ENCODE peak calls at places on chromosomes 11 and 22, in eight cellular contexts. M is A549, R is EH, O is GM13977, G is NCI-H460, Z is Right ventricle myocardium superior, S is AG08396, K is T-helper 17 cell. T is an unnamed sample.

GRCh38 chr11:9384535-9385287 is at the start of gene IPO7:
- DNase-seq in M (peak; percentile 90), R (peak; percentile 93), O (peak; percentile 95), G (peak; percentile 82), Z (peak; percentile 95), S (peak; percentile 93), K (peak; percentile 78), T (peak; percentile 89)

GRCh38 chr11:32288276-32288675 is 147.1 kb downstream of the WT1 start:
- DNase-seq in M (no peak), R (no peak), O (no peak), G (no peak), Z (no peak), S (no peak), K (no peak), T (no peak)

GRCh38 chr11:116981216-116981887 is 116.9 kb downstream of the SIK3 start:
- DNase-seq in M (no peak), R (peak; percentile 62), O (no peak), G (no peak), Z (no peak), S (no peak), K (no peak), T (no peak)

GRCh38 chr22:35683560-35683959 is 34.1 kb upstream of the APOL5 start:
- DNase-seq in M (no peak), R (no peak), O (no peak), G (no peak), Z (no peak), S (no peak), K (no peak), T (no peak)

GRCh38 chr11:94866231-94866827 is 98.2 kb downstream of the AMOTL1 start:
- DNase-seq in M (no peak), R (no peak), O (no peak), G (no peak), Z (no peak), S (no peak), K (no peak), T (no peak)

GRCh38 chr11:10617551-10617950 is 49.1 kb upstream of the LYVE1 start:
- DNase-seq in M (no peak), R (no peak), O (no peak), G (no peak), Z (no peak), S (no peak), K (no peak), T (no peak)

GRCh38 chr22:42283288-42284229 is 13.1 kb upstream of the TCF20 start:
- DNase-seq in M (no peak), R (no peak), O (no peak), G (no peak), Z (no peak), S (peak; percentile 54), K (peak; percentile 32), T (no peak)

GRCh38 chr11:122656631-122657101 is 1.1 kb downstream of the UBASH3B start:
- DNase-seq in M (peak; percentile 60), R (peak; percentile 67), O (peak; percentile 40), G (no peak), Z (peak; percentile 64), S (peak; percentile 37), K (no peak), T (peak; percentile 46)

GRCh38 chr11:79768343-79768742 is 327.5 kb upstream of the TENM4 start:
- DNase-seq in M (no peak), R (no peak), O (no peak), G (no peak), Z (peak; percentile 45), S (no peak), K (no peak), T (no peak)

GRCh38 chr22:29251981-29252978 is 15.5 kb downstream of the RHBDD3 start:
- DNase-seq in M (no peak), R (no peak), O (no peak), G (no peak), Z (no peak), S (no peak), K (no peak), T (no peak)

GRCh38 chr11:84687433-84687832 is 939.7 kb downstream of the DLG2 start:
- DNase-seq in M (no peak), R (no peak), O (no peak), G (no peak), Z (no peak), S (no peak), K (no peak), T (no peak)

GRCh38 chr11:45777127-45777969 is 27.6 kb upstream of the SLC35C1 start:
- DNase-seq in M (no peak), R (peak; percentile 5), O (no peak), G (no peak), Z (no peak), S (no peak), K (no peak), T (no peak)

GRCh38 chr11:48307760-48308386 is 1.9 kb downstream of the OR4S1 start:
- DNase-seq in M (peak; percentile 35), R (peak; percentile 58), O (peak; percentile 47), G (peak; percentile 55), Z (peak; percentile 42), S (peak; percentile 52), K (peak; percentile 64), T (peak; percentile 55)

GRCh38 chr11:27183672-27184457 is 143.2 kb downstream of the BBOX1 start:
- DNase-seq in M (peak; percentile 33), R (peak; percentile 74), O (peak; percentile 28), G (peak; percentile 40), Z (no peak), S (peak; percentile 35), K (peak; percentile 9), T (peak; percentile 50)

GRCh38 chr22:29071261-29072045 is 1.4 kb upstream of the KREMEN1 start:
- DNase-seq in M (no peak), R (peak; percentile 15), O (peak; percentile 64), G (no peak), Z (peak; percentile 67), S (peak; percentile 31), K (no peak), T (no peak)

GRCh38 chr11:71364176-71364671 is 84.0 kb downstream of the DHCR7 start:
- DNase-seq in M (no peak), R (no peak), O (no peak), G (no peak), Z (no peak), S (no peak), K (no peak), T (no peak)

GRCh38 chr22:41491379-41492100 is 22.6 kb downstream of the ACO2 start:
- DNase-seq in M (no peak), R (peak; percentile 24), O (no peak), G (no peak), Z (no peak), S (no peak), K (no peak), T (no peak)

GRCh38 chr11:123184531-123184930 is 10.5 kb downstream of the CLMP start:
- DNase-seq in M (no peak), R (no peak), O (no peak), G (no peak), Z (no peak), S (no peak), K (no peak), T (no peak)